ENCODE peak calls at places on chromosomes 1 and 21, in four cellular contexts. One of them, this sample, is unnamed.

GRCh38 chr1:94580367-94581115 is 39.0 kb upstream of the F3 start:
- DNase-seq in HepG2: peak
- DNase-seq in K562: no peak
- DNase-seq in GM12878: no peak
- DNase-seq in this sample: no peak

GRCh38 chr1:60279798-60280197 is 206.2 kb upstream of the C1orf87 start:
- DNase-seq in GM12878: no peak
- DNase-seq in K562: no peak
- DNase-seq in HepG2: no peak
- DNase-seq in this sample: no peak

GRCh38 chr21:44314128-44314527 is 14.3 kb downstream of the PFKL start:
- DNase-seq in K562: no peak
- DNase-seq in HepG2: no peak
- DNase-seq in GM12878: no peak
- DNase-seq in this sample: no peak

GRCh38 chr1:117828206-117828605 is 101.2 kb downstream of the GDAP2 start:
- DNase-seq in K562: no peak
- DNase-seq in HepG2: no peak
- DNase-seq in GM12878: no peak
- DNase-seq in this sample: peak

GRCh38 chr1:97565886-97566285 is 354.9 kb downstream of the DPYD start:
- DNase-seq in HepG2: no peak
- DNase-seq in GM12878: no peak
- DNase-seq in K562: no peak
- DNase-seq in this sample: no peak

GRCh38 chr1:172902861-172903381 is 147.8 kb downstream of the TNFSF18 start:
- DNase-seq in K562: no peak
- DNase-seq in GM12878: no peak
- DNase-seq in HepG2: no peak
- DNase-seq in this sample: no peak

GRCh38 chr1:205563927-205564441 is 59.5 kb downstream of the CDK18 start:
- DNase-seq in GM12878: no peak
- DNase-seq in K562: no peak
- DNase-seq in HepG2: no peak
- DNase-seq in this sample: no peak

GRCh38 chr1:64624446-64624766 is 120.5 kb upstream of the RAVER2 start:
- DNase-seq in GM12878: no peak
- DNase-seq in HepG2: no peak
- DNase-seq in K562: no peak
- DNase-seq in this sample: peak

GRCh38 chr1:184485731-184486723 is 99.2 kb downstream of the C1orf21 start:
- DNase-seq in HepG2: no peak
- DNase-seq in GM12878: no peak
- DNase-seq in K562: no peak
- DNase-seq in this sample: no peak

GRCh38 chr1:61980561-61980960 is 214.1 kb upstream of the L1TD1 start:
- DNase-seq in HepG2: no peak
- DNase-seq in K562: peak
- DNase-seq in GM12878: no peak
- DNase-seq in this sample: peak

DNA sequence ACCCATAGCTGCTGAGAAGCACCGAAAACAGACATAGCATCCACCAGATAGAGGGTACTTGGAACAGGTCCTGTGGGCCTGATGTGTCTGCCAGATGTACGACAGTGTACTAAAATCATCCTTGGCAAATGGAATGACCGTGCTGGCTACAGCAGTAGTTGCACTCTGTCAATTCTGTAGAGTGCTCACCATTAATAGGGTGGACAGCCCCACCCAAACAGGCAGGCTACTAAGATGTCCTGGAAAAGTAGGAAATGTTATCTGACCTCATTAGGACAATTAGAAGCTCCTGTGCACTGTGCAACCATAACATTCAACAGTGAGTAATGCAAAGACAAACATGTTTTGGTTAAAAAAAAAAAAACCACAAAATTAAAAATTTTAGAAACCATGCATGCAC is 106.2 kb downstream of the PTPN14 start:
- DNase-seq in HepG2: no peak
- DNase-seq in GM12878: no peak
- DNase-seq in K562: no peak
- DNase-seq in this sample: peak
- TF ChIP-seq NFIC in HepG2: no peak
- TF ChIP-seq NFIC in GM12878: no peak
- TF ChIP-seq NFIC in K562: no peak
- TF ChIP-seq NFIC in this sample: no peak

GRCh38 chr1:150578278-150579109 is 916 bp downstream of the MCL1 start:
- DNase-seq in K562: peak
- DNase-seq in HepG2: peak
- DNase-seq in GM12878: no peak
- DNase-seq in this sample: peak
- TF ChIP-seq NFIC in K562: no peak
- TF ChIP-seq NFIC in HepG2: no peak
- TF ChIP-seq NFIC in GM12878: peak
- TF ChIP-seq NFIC in this sample: peak

GRCh38 chr1:32032287-32032639 is 18.6 kb downstream of the KHDRBS1 start:
- DNase-seq in HepG2: no peak
- DNase-seq in GM12878: no peak
- DNase-seq in K562: no peak
- DNase-seq in this sample: no peak
- TF ChIP-seq NFIC in HepG2: no peak
- TF ChIP-seq NFIC in GM12878: no peak
- TF ChIP-seq NFIC in K562: no peak
- TF ChIP-seq NFIC in this sample: no peak

GRCh38 chr21:35398366-35398982 is 349.4 kb upstream of the RUNX1 start:
- DNase-seq in GM12878: no peak
- DNase-seq in HepG2: no peak
- DNase-seq in K562: peak
- DNase-seq in this sample: no peak
- TF ChIP-seq NFIC in GM12878: no peak
- TF ChIP-seq NFIC in HepG2: no peak
- TF ChIP-seq NFIC in K562: no peak
- TF ChIP-seq NFIC in this sample: no peak

GRCh38 chr21:34892196-34892595 is 156.9 kb downstream of the RUNX1 start:
- DNase-seq in GM12878: no peak
- DNase-seq in K562: no peak
- DNase-seq in HepG2: no peak
- DNase-seq in this sample: no peak
- TF ChIP-seq NFIC in GM12878: no peak
- TF ChIP-seq NFIC in K562: no peak
- TF ChIP-seq NFIC in HepG2: no peak
- TF ChIP-seq NFIC in this sample: no peak

GRCh38 chr21:46492851-46493250 is 34.2 kb downstream of the DIP2A start:
- DNase-seq in HepG2: no peak
- DNase-seq in GM12878: no peak
- DNase-seq in K562: no peak
- DNase-seq in this sample: no peak

GRCh38 chr21:46503922-46504539 is 45.3 kb downstream of the DIP2A start:
- DNase-seq in GM12878: no peak
- DNase-seq in K562: no peak
- DNase-seq in HepG2: no peak
- DNase-seq in this sample: no peak

GRCh38 chr21:46500224-46500861 is 41.7 kb downstream of the DIP2A start:
- DNase-seq in GM12878: no peak
- DNase-seq in HepG2: peak
- DNase-seq in K562: peak
- DNase-seq in this sample: no peak

GRCh38 chr21:46493828-46494227 is 35.1 kb downstream of the DIP2A start:
- DNase-seq in HepG2: no peak
- DNase-seq in GM12878: no peak
- DNase-seq in K562: no peak
- DNase-seq in this sample: no peak

GRCh38 chr21:46498335-46499050 is 39.8 kb downstream of the DIP2A start:
- DNase-seq in GM12878: no peak
- DNase-seq in K562: no peak
- DNase-seq in HepG2: no peak
- DNase-seq in this sample: no peak
- TF ChIP-seq NFIC in GM12878: no peak
- TF ChIP-seq NFIC in K562: no peak
- TF ChIP-seq NFIC in HepG2: no peak
- TF ChIP-seq NFIC in this sample: no peak

DNA sequence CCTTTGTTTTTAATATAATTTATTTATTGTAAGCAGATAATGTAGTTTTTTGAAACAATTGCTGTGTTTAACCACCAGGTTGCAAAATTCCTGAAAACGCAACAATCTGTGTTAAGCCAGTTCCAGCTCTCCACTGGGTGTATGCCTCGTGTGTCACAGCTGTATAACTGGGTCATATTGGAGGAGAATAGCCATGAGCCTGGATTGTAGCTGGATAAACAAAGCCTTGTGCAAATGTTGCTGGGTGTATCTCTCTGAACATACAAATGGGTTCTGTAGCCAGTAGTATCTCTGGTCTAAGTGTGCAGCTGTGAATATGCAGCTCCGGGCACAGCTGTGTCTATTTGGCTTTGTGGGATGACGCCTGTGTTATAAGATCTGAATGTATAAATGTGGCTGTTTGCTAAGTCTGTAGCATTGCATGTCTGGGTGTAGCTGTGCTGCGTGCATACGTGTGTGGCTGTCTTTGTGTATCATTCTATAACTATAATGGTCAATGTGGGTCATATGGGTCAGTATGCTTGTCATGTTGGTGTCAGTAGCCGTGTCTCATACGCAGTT is 2.7 kb downstream of the TCEA3 start:
- DNase-seq in GM12878: no peak
- DNase-seq in K562: peak
- DNase-seq in HepG2: peak
- DNase-seq in this sample: peak
- TF ChIP-seq NFIC in GM12878: no peak
- TF ChIP-seq NFIC in K562: no peak
- TF ChIP-seq NFIC in HepG2: no peak
- TF ChIP-seq NFIC in this sample: no peak

GRCh38 chr1:71080782-71081696 is at the start of gene ZRANB2:
- DNase-seq in GM12878: peak
- DNase-seq in HepG2: peak
- DNase-seq in K562: peak
- DNase-seq in this sample: peak

GRCh38 chr1:71080178-71080781 is 555 bp downstream of the ZRANB2 start:
- DNase-seq in HepG2: peak
- DNase-seq in GM12878: no peak
- DNase-seq in K562: peak
- DNase-seq in this sample: peak

GRCh38 chr1:71086331-71086730 is 5.5 kb upstream of the ZRANB2 start:
- DNase-seq in HepG2: no peak
- DNase-seq in GM12878: no peak
- DNase-seq in K562: no peak
- DNase-seq in this sample: no peak

GRCh38 chr1:71083271-71083670 is 2.4 kb upstream of the ZRANB2 start:
- DNase-seq in GM12878: no peak
- DNase-seq in K562: no peak
- DNase-seq in HepG2: no peak
- DNase-seq in this sample: no peak

DNA sequence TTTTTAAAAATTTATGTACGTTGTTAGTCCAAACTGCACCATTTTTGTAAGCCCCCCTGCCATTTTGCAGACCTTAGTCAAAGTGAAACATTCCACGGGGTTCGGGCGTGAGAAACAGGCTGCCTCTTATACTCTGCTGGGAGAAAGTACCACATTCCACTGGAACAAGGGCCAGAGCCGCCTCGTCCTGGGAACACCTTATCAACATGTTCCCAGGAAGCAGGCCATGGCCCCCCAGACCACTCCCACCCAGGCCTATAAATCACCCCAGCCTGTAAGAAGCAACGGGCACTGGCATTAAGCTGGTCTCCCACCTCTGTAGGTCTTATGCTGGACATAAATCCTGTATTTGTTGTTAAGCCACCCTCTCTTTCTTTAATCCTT is 854 bp upstream of the ZRANB2 start:
- DNase-seq in GM12878: no peak
- DNase-seq in HepG2: no peak
- DNase-seq in K562: peak
- DNase-seq in this sample: peak
- TF ChIP-seq NFIC in GM12878: no peak
- TF ChIP-seq NFIC in HepG2: no peak
- TF ChIP-seq NFIC in K562: no peak
- TF ChIP-seq NFIC in this sample: no peak